ENCODE peak calls at places on chromosomes 16 and 17, in eight cellular contexts. M is transverse colon, F is H1, X is sigmoid colon, J is HCT116, G is breast epithelium, L is esophagus muscularis mucosa, P is K562. R is an unnamed sample. For H3K27me3, the result is how much of the 10 kb centered on the place peaks cover.

GRCh38 chr17:47855737-47856136 is 4.8 kb upstream of the SP6 start:
- DNase-seq in M (no peak), F (no peak), X (no peak), J (no peak), G (no peak), L (no peak), P (no peak), R (no peak)

GRCh38 chr17:29251969-29252866 is 5.6 kb downstream of the CRYBA1 start:
- DNase-seq in M (no peak), F (no peak), X (no peak), J (no peak), G (no peak), L (peak), P (peak), R (no peak)

GRCh38 chr17:15946611-15947120 is 1.7 kb downstream of the ADORA2B start:
- DNase-seq in M (peak), F (no peak), X (peak), J (no peak), G (no peak), L (no peak), P (no peak), R (no peak)

GRCh38 chr17:20206068-20206467 is 196.9 kb downstream of the SPECC1 start:
- DNase-seq in M (no peak), F (no peak), X (no peak), J (no peak), G (no peak), L (no peak), P (peak), R (no peak)

GRCh38 chr16:16004314-16004749 is 54.9 kb downstream of the ABCC1 start:
- DNase-seq in M (no peak), F (no peak), X (no peak), J (no peak), G (no peak), L (no peak), P (no peak), R (no peak)

GRCh38 chr16:15970202-15970601 is 20.8 kb downstream of the ABCC1 start:
- DNase-seq in M (no peak), F (peak), X (no peak), J (no peak), G (no peak), L (no peak), P (peak), R (no peak)

GRCh38 chr17:51124641-51125503 is 4.2 kb upstream of the SPAG9 start:
- DNase-seq in M (no peak), F (no peak), X (no peak), J (no peak), G (no peak), L (no peak), P (no peak), R (no peak)

GRCh38 chr17:82493517-82493840 is 26.1 kb upstream of the FOXK2 start:
- DNase-seq in M (no peak), F (no peak), X (no peak), J (no peak), G (no peak), L (no peak), P (no peak), R (no peak)

GRCh38 chr17:8791910-8792270 is 7.3 kb downstream of the MFSD6L start:
- DNase-seq in M (no peak), F (no peak), X (no peak), J (peak), G (no peak), L (peak), P (peak), R (no peak)

DNA sequence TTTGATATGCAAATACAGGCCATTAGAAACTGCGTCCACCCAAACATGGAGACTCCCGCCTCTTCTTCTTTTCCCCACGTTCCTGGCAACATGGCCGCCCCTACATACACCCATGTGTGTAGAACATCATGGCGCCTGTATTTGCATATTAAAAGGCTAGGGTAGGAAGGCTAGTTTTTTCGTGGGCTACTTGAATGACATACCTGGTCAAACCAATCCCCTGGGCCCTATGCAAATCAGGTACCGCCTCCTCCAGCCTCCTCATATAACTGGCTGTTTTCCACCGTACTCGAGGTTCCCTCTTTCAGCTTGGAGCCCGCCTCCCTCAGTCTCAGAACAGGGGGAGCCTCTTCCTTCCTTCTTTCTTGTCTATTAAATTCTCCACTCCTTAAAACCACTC is 840 bp upstream of the CD300LB start:
- DNase-seq in M (peak), F (no peak), X (peak), J (no peak), G (no peak), L (no peak), P (no peak), R (peak)
- TF ChIP-seq POLR2A in M (peak), F (no peak), X (peak), J (no peak), G (no peak), L (no peak), P (no peak), R (no peak)

DNA sequence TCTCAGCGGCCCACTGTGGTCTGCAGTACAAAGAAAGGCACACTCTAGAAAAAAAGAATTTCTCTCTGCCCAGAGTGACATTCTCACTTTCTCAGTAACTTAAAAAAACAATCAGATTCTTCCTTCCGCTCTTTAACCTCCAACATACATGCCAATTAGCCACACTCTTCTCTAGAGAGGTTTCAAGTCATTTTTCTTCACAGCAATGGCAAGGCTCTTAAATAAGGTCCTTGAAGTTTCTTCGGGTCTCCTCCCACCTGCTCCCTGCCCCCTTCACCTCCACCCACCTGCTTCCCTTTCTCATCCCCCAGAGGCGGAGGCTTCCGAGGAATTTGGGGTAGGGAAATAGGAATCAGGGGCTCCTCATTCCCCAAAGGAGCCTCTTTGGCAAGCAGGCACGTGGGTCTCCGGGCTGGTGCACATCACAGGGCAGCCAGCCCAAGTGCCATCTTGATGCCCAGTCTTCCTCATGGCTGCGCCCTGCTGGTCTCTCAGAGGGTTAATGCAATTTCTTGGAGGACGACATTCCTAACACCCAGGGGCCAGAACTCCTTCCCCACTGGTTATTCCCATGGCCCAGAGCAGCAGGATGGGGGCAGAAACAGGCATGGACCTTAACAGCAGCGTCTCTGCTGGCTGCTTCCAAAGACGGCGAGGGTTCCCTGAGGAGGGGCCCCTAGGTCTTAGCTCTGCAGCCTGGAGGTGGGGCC is 865 bp upstream of the MEOX1 start:
- DNase-seq in M (no peak), F (no peak), X (no peak), J (no peak), G (no peak), L (no peak), P (no peak), R (no peak)
- H3K27me3 ChIP-seq in M (under half), F (under half), X (under half), J (under half), G (under half), L (under half), P (half or more), R (under half)

DNA sequence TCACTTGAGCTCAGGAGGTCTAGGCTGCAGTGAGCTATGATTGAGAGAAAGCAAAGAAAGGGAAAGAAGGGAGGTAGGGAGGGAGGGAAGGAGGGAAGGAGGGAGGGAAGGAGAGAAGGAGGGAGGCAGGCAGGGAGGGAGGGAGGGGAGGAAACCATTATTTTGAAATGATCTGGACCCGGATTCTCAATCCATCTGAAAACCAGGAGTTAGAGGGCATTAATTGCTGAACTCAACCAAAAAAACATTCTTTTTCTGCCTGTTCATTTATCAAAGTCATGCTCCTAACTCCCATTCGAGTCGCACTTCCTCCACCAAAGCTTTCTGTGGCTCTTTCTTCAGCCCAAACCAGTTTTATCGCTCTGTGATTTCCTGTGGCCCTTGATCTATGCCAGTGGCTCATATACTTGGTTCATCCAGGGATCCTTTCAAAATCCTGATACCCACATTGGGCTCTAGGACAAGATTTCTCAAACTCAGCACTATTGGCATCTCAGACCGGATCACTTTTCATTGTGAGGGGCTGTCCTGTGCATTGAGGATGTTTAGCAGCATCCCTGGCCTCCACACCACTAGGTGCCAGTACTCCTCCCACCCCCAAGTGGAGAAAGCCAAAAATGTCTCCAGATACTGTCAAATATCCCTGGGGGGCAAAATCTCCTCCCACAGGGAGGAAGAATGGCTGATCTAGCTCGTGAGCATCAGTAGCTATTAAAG is 38.2 kb downstream of the CMTM4 start:
- DNase-seq in M (no peak), F (no peak), X (no peak), J (no peak), G (no peak), L (no peak), P (no peak), R (no peak)
- TF ChIP-seq POLR2AphosphoS5 in M (no peak), F (no peak), X (no peak), J (no peak), G (no peak), L (no peak), P (no peak), R (no peak)

DNA sequence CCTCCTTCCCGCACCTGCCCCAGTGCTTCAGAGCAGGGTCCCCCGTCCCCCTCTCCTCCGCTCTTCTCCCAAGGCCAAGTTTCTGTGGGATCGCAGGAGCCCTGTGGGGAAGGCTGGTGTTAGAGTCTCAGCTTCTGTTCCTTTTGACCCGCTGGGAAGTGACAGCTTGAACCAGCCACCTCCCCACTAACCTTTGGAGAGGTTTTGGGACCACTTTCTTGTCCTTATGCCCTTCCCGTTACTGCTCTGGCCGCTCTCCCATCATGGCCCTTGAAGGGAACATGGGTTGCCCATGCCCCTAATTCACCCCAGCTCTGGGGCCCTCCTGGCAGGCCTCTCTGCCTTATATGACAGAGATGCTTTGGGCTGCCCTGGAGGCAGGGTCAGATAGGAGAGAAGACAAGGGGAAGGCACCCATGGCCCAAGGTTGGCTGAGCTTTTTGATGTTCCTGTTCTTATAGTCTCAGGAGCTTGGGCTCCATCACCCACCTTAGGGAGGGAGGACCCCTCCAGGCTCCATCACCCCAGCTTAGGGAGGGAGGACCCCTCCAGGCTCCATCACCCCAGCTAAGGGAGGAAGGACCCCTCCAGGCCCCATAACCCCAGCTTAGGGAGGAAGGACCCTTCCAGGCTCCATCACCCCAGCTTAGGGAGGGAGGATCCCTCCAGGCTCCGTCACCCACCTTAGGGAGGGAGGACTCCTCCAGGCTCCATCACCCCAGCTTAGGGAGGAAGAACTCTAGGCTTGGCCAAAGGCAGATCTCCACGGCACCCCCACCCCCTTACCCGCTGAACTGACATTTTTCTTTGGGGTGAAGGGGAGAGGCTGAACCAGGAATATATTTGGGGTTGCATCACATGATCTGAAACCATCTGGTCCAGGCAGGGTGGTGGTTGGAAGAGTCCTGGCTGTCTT is 45.0 kb downstream of the NT5M start:
- DNase-seq in M (no peak), F (no peak), X (peak), J (no peak), G (peak), L (no peak), P (no peak), R (peak)
- TF ChIP-seq POLR2A in M (no peak), F (no peak), X (no peak), J (no peak), G (no peak), L (no peak), P (no peak), R (no peak)

GRCh38 chr17:79918581-79919163 is 79.4 kb upstream of the CBX4 start:
- DNase-seq in M (no peak), F (no peak), X (no peak), J (no peak), G (no peak), L (no peak), P (no peak), R (no peak)
- H3K27me3 ChIP-seq in M (under half), F (under half), X (half or more), J (under half), G (under half), L (half or more), P (half or more), R (half or more)

GRCh38 chr16:85750827-85751641 is at the start of gene C16orf74:
- DNase-seq in M (peak), F (no peak), X (no peak), J (no peak), G (no peak), L (no peak), P (peak), R (no peak)
- TF ChIP-seq POLR2AphosphoS5 in M (no peak), F (no peak), X (no peak), J (peak), G (no peak), L (no peak), P (no peak), R (no peak)

GRCh38 chr16:20519231-20519630 is 56.9 kb downstream of the ACSM2B start:
- DNase-seq in M (no peak), F (no peak), X (no peak), J (no peak), G (no peak), L (peak), P (no peak), R (no peak)
- TF ChIP-seq POLR2A in M (no peak), F (no peak), X (no peak), J (no peak), G (no peak), L (no peak), P (no peak), R (no peak)

GRCh38 chr17:31493656-31494155 is 102.2 kb downstream of the RAB11FIP4 start:
- DNase-seq in M (peak), F (no peak), X (no peak), J (no peak), G (no peak), L (no peak), P (no peak), R (no peak)

GRCh38 chr17:31494259-31495048 is 103.0 kb downstream of the RAB11FIP4 start:
- DNase-seq in M (peak), F (no peak), X (no peak), J (no peak), G (no peak), L (no peak), P (no peak), R (no peak)

GRCh38 chr17:31496601-31497000 is 105.1 kb downstream of the RAB11FIP4 start:
- DNase-seq in M (no peak), F (no peak), X (no peak), J (no peak), G (no peak), L (no peak), P (no peak), R (no peak)

GRCh38 chr17:31496097-31496496 is 104.6 kb downstream of the RAB11FIP4 start:
- DNase-seq in M (no peak), F (no peak), X (no peak), J (no peak), G (no peak), L (no peak), P (no peak), R (no peak)

DNA sequence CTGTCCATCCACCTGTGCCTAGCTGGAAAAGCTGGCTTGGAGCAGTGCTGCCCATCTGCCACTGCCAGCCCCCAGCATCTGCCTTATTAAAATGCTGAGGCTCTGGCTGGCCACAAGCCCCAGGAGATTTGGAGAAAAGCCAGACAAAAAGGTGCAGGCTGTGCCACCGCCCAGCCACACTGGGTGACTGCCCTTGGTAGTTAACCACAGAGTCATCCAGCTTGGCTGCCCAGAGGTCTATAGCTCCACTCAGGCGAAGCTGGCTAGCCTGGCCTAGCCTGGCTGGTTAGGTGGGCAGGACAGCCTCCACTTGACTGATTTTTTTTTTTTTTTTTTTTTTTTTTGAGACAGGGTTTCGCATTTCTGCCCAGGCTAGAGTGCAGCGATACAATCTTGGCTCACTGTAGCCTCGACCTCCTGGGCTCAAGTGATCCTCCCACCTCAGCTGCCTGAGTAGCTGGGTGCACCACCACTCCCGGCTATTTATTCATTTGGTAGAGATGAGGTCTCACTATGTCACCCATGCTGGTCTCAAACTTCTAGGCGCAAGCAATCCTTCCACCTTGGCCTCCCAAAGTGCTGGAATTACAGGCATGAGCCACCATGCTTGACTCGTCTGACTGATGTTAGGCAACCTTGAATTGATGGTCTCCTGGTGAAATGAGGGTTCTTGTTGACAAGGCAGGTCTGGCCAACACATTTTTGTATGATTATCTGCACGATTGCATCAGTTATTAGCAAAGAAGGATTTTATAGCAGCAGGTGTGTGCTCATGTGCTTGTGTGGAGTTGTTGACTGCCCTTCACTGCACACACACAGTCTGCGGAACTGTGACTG is 103.8 kb downstream of the RAB11FIP4 start:
- DNase-seq in M (peak), F (no peak), X (no peak), J (no peak), G (no peak), L (no peak), P (no peak), R (no peak)
- H3K27me3 ChIP-seq in M (under half), F (under half), X (under half), J (under half), G (under half), L (under half), P (under half), R (under half)

DNA sequence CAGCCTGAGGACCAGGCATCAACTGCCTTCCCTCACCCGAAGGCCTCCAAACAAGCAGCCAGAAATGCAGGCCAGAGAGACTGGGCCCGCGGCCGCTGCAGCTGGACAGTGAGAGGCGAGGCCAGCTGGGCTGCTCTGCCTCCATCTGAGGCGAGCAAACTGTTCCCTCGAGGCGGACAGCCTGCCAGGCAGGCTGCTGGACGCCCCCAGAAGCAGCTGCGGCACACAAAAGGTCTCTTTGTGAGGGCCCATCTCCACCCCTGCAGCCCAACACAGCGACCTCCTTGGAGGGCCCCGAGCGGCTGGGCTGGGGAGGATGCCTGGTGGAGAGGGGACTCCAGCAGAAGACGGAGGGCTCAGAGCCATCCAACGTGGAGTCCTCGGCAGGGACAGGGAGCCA is 4.7 kb downstream of the CORO7 start:
- DNase-seq in M (no peak), F (no peak), X (peak), J (no peak), G (no peak), L (no peak), P (no peak), R (no peak)
- TF ChIP-seq POLR2AphosphoS5 in M (no peak), F (no peak), X (peak), J (no peak), G (no peak), L (no peak), P (no peak), R (no peak)

R was measured in suprapubic skin.